ENCODE peak calls at places on chromosomes 6 and 20, in four cellular contexts. B is psoas muscle, S is epithelial cell of esophagus, Z is esophagus squamous epithelium. A is an unnamed sample.

GRCh38 chr6:51535327-51535726 is 552.1 kb downstream of the PKHD1 start:
- DNase-seq in Z (no peak), S (no peak), B (no peak), A (no peak)

GRCh38 chr6:108584323-108584722 is 23.6 kb downstream of the FOXO3 start:
- DNase-seq in B (no peak), Z (no peak), S (no peak), A (no peak)

GRCh38 chr6:82248233-82248735 is 740 bp upstream of the IBTK start:
- DNase-seq in B (no peak), Z (no peak), S (peak; percentile 80), A (no peak)

GRCh38 chr6:30155522-30156261 is 5.3 kb downstream of the TRIM10 start:
- DNase-seq in B (no peak), S (no peak), Z (no peak), A (no peak)

GRCh38 chr20:40562031-40562430 is 127.0 kb downstream of the MAFB start:
- DNase-seq in B (no peak), S (peak; percentile 54), Z (no peak), A (no peak)

GRCh38 chr20:45138451-45139300 is 14.4 kb upstream of the WFDC12 start:
- DNase-seq in Z (no peak), S (peak; percentile 84), B (peak; percentile 62), A (peak; percentile 35)

GRCh38 chr6:109028439-109028838 is 66.2 kb downstream of the SESN1 start:
- DNase-seq in B (no peak), Z (no peak), S (no peak), A (no peak)

GRCh38 chr6:43368517-43369160 is 808 bp downstream of the ZNF318 start:
- DNase-seq in S (peak; percentile 40), B (peak; percentile 71), Z (no peak), A (no peak)

GRCh38 chr6:14129572-14129971 is 12.0 kb downstream of the CD83 start:
- DNase-seq in S (peak; percentile 71), B (no peak), Z (no peak), A (no peak)
- TF ChIP-seq CTCF in S (peak; percentile 70), B (peak; percentile 53), Z (no peak), A (no peak)

GRCh38 chr20:63955281-63955845 is 853 bp downstream of the UCKL1 start:
- DNase-seq in B (no peak), S (peak; percentile 28), Z (no peak), A (no peak)
- TF ChIP-seq CTCF in B (peak; percentile 31), S (no peak), Z (peak; percentile 23), A (no peak)

DNA sequence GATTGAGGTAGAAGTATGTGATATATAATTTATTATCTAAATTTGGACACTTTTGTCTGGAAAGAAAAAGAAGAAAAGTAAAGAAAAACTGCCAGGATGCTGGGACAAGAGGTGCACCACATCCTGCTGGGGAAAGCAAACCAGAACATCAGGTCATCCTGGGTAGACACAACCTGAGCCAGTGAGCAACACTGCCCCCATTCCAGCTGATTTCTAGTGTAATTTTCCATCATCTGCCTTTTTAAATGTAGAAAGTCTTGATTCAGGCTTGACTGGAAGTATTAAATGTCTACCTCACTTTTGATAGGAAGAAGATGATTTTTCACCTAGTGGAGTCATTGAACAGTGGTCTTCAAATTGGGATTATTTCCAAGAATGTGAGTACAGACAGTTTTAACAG is 1164.5 kb upstream of the CITED2 start:
- DNase-seq in B (no peak), Z (no peak), S (peak; percentile 33), A (no peak)
- TF ChIP-seq CTCF in B (no peak), Z (no peak), S (no peak), A (no peak)

DNA sequence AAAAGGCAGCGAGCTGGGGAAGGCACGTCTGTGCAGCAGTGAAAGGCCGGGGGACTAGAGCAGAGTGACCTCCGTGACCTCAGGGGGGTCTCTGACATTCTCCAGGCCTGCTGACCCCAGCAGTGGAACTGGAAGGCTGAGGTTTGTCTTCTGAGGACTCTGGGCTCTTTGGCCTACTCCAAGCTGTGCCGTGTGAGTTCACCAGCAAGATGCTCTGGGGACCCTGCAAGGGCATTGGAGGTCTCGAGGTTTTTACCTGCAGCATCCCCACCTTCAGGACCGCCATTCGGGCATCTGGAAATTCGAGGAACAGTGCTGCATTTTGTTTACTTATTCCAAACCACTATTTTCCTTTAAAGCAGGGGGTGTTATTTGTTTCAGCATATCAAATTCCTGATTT is 140.9 kb downstream of the PHACTR3 start:
- DNase-seq in B (no peak), Z (no peak), S (no peak), A (no peak)
- TF ChIP-seq CTCF in B (no peak), Z (no peak), S (no peak), A (no peak)